ENCODE peak calls at places on chromosomes 5 and 9, in five cellular contexts. V is GM03348; D is naive thymus-derived CD8-positive, alpha-beta T cell; G is COR-L47; J is epithelial cell of esophagus. S is an unnamed sample.

GRCh38 chr5:151253604-151253948 is 591 bp downstream of the GM2A start:
- DNase-seq in G (no peak), V (no peak), D (no peak), J (no peak), S (no peak)

GRCh38 chr9:90029996-90030395 is 425.2 kb downstream of the GADD45G start:
- DNase-seq in D (no peak), G (no peak), V (no peak), J (peak), S (no peak)

GRCh38 chr5:81626524-81626923 is 124.4 kb downstream of the SSBP2 start:
- DNase-seq in V (peak), D (no peak), J (peak), G (no peak), S (no peak)

GRCh38 chr5:137583129-137583528 is 84.0 kb upstream of the SPOCK1 start:
- DNase-seq in D (no peak), G (no peak), V (no peak), J (no peak), S (no peak)

GRCh38 chr5:103648086-103648485 is 85.5 kb upstream of the NUDT12 start:
- DNase-seq in J (no peak), G (no peak), V (no peak), D (no peak), S (no peak)

GRCh38 chr9:63859475-63860215 is 1425.4 kb downstream of the FOXD4L5 start:
- DNase-seq in V (no peak), D (peak), G (no peak), J (peak), S (no peak)

GRCh38 chr5:96226941-96227552 is 206.0 kb downstream of the PCSK1 start:
- DNase-seq in G (no peak), D (no peak), J (peak), V (peak), S (no peak)

GRCh38 chr9:16825364-16825763 is 45.1 kb downstream of the BNC2 start:
- DNase-seq in V (peak), J (no peak), D (no peak), G (no peak), S (no peak)

GRCh38 chr9:91177081-91177480 is 184.6 kb downstream of the AUH start:
- DNase-seq in G (no peak), J (no peak), V (no peak), D (peak), S (no peak)

GRCh38 chr9:136438909-136439549 is 616 bp downstream of the INPP5E start:
- DNase-seq in J (peak), V (peak), D (peak), G (peak), S (peak)

GRCh38 chr5:59069438-59070079 is 486.7 kb downstream of the RAB3C start:
- DNase-seq in G (no peak), V (peak), D (no peak), J (peak), S (no peak)

GRCh38 chr5:66207800-66208561 is 63.9 kb downstream of the SREK1 start:
- DNase-seq in G (no peak), D (no peak), J (peak), V (no peak), S (no peak)

GRCh38 chr9:100324594-100325200 is 28.0 kb downstream of the TEX10 start:
- DNase-seq in D (no peak), V (peak), J (peak), G (peak), S (no peak)

GRCh38 chr9:105173306-105173705 is 71.1 kb upstream of the SLC44A1 start:
- DNase-seq in D (no peak), G (peak), V (no peak), J (no peak), S (no peak)

GRCh38 chr5:172667786-172668735 is 27.0 kb downstream of the NEURL1B start:
- DNase-seq in V (no peak), D (no peak), G (no peak), J (peak), S (no peak)

GRCh38 chr9:79116064-79116463 is 455.7 kb upstream of the TLE4 start:
- DNase-seq in J (no peak), D (no peak), V (no peak), G (peak), S (no peak)

GRCh38 chr5:157285310-157286035 is 19.6 kb downstream of the CYFIP2 start:
- DNase-seq in V (no peak), G (no peak), J (no peak), D (no peak), S (no peak)

GRCh38 chr9:113375057-113376023 is 1.4 kb downstream of the HDHD3 start:
- DNase-seq in V (no peak), D (no peak), G (no peak), J (peak), S (no peak)

GRCh38 chr9:35749515-35750255 is 598 bp downstream of the RGP1 start:
- DNase-seq in G (no peak), D (peak), V (peak), J (peak), S (peak)

GRCh38 chr5:158711927-158712529 is 387.7 kb downstream of the EBF1 start:
- DNase-seq in G (no peak), J (no peak), D (no peak), V (no peak), S (no peak)

GRCh38 chr5:92605591-92605990 is 975.4 kb downstream of the NR2F1-AS1 start:
- DNase-seq in J (no peak), D (no peak), V (no peak), G (no peak), S (no peak)

GRCh38 chr9:131517761-131518190 is 13.3 kb downstream of the UCK1 start:
- DNase-seq in J (no peak), G (no peak), D (no peak), V (no peak), S (no peak)

GRCh38 chr5:107129051-107129450 is 541.7 kb downstream of the EFNA5 start:
- DNase-seq in G (no peak), D (no peak), V (no peak), J (no peak), S (no peak)

GRCh38 chr5:93598141-93598996 is 15.3 kb downstream of the NR2F1 start:
- DNase-seq in G (no peak), D (no peak), V (no peak), J (no peak), S (no peak)

GRCh38 chr5:56669534-56670483 is 145.5 kb upstream of the MAP3K1 start:
- DNase-seq in D (no peak), G (peak), V (no peak), J (peak), S (peak)

GRCh38 chr5:159210846-159211245 is 1.5 kb upstream of the RNF145 start:
- DNase-seq in V (no peak), J (no peak), D (no peak), G (no peak), S (no peak)

GRCh38 chr5:173671121-173671949 is 54.9 kb upstream of the BOD1 start:
- DNase-seq in V (peak), D (no peak), J (no peak), G (no peak), S (no peak)

GRCh38 chr5:3522491-3522890 is 73.1 kb upstream of the IRX1 start:
- DNase-seq in D (no peak), V (no peak), G (no peak), J (no peak), S (no peak)

GRCh38 chr5:84437673-84438315 is 53.1 kb upstream of the EDIL3 start:
- DNase-seq in D (no peak), V (peak), J (peak), G (no peak), S (no peak)

GRCh38 chr5:75510836-75511434 is 494 bp downstream of the CERT1 start:
- DNase-seq in J (no peak), D (peak), V (peak), G (peak), S (peak)